ENCODE peak calls at places on chromosomes 13 and 19, in five cellular contexts. W, D, P, Q and N are unnamed samples.

GRCh38 chr13:73754727-73755292 is 379.4 kb downstream of the KLF12 start:
- DNase-seq in W (peak; percentile 67), P (peak; percentile 73), D (no peak), Q (peak; percentile 46), N (no peak)

GRCh38 chr19:16327911-16328823 is 3.5 kb downstream of the KLF2 start:
- DNase-seq in Q (peak; percentile 32), D (no peak), W (peak; percentile 93), P (peak; percentile 96), N (peak; percentile 85)

GRCh38 chr13:80337011-80337688 is 3.8 kb downstream of the SPRY2 start:
- DNase-seq in W (peak; percentile 30), D (no peak), Q (no peak), P (peak; percentile 12), N (no peak)

GRCh38 chr19:662962-663681 is at the start of gene RNF126:
- DNase-seq in W (peak; percentile 97), D (peak; percentile 97), P (peak; percentile 91), Q (peak; percentile 87), N (peak; percentile 98)

GRCh38 chr19:7855426-7856276 is 18.5 kb downstream of the PRR36 start:
- DNase-seq in Q (no peak), P (no peak), W (peak; percentile 29), D (no peak), N (no peak)

GRCh38 chr13:93244141-93244917 is 17.7 kb downstream of the GPC6 start:
- DNase-seq in P (peak; percentile 56), Q (no peak), W (peak; percentile 81), D (no peak), N (peak; percentile 75)

GRCh38 chr13:107295391-107296157 is 727.6 kb upstream of the ARGLU1 start:
- DNase-seq in Q (no peak), D (no peak), P (no peak), W (peak; percentile 28), N (no peak)

GRCh38 chr19:54470991-54471782 is 1.9 kb downstream of the CDC42EP5 start:
- DNase-seq in Q (no peak), P (no peak), D (no peak), W (peak; percentile 68), N (peak; percentile 59)

GRCh38 chr13:72405441-72405840 is 322.0 kb downstream of the MZT1 start:
- DNase-seq in W (no peak), D (no peak), Q (no peak), P (no peak), N (no peak)

GRCh38 chr19:56837492-56837891 is 3.0 kb downstream of the PEG3 start:
- DNase-seq in P (peak; percentile 67), W (peak; percentile 61), Q (no peak), D (peak; percentile 76), N (peak; percentile 92)

GRCh38 chr13:98835156-98835555 is 82.7 kb upstream of the SLC15A1 start:
- DNase-seq in W (no peak), D (no peak), P (no peak), Q (no peak), N (no peak)

GRCh38 chr13:81381560-81381959 is 1040.6 kb upstream of the SPRY2 start:
- DNase-seq in W (no peak), Q (no peak), P (no peak), D (no peak), N (no peak)

GRCh38 chr13:75643182-75643581 is 7.1 kb downstream of the LMO7 start:
- DNase-seq in D (no peak), W (no peak), P (no peak), Q (no peak), N (no peak)

GRCh38 chr19:35805518-35806102 is 7.0 kb downstream of the PRODH2 start:
- DNase-seq in Q (no peak), D (no peak), W (no peak), P (no peak), N (no peak)

GRCh38 chr13:79995334-79995733 is 345.6 kb downstream of the SPRY2 start:
- DNase-seq in W (peak; percentile 95), Q (no peak), P (peak; percentile 29), D (no peak), N (no peak)

GRCh38 chr19:46383846-46384245 is 29.5 kb downstream of the CCDC8 start:
- DNase-seq in D (no peak), W (no peak), Q (no peak), P (no peak), N (no peak)

GRCh38 chr19:42081584-42082258 is 5.8 kb downstream of the ZNF574 start:
- DNase-seq in D (no peak), P (peak; percentile 52), W (peak; percentile 76), Q (peak; percentile 82), N (no peak)

GRCh38 chr19:48554385-48555091 is 2.6 kb downstream of the SULT2B1 start:
- DNase-seq in W (no peak), P (no peak), D (no peak), Q (peak; percentile 97), N (no peak)

GRCh38 chr19:56611288-56611687 is 16.2 kb downstream of the ZNF71 start:
- DNase-seq in P (no peak), Q (no peak), W (no peak), D (no peak), N (peak; percentile 44)

GRCh38 chr13:36919206-36919832 is 719 bp downstream of the SMAD9 start:
- DNase-seq in D (no peak), P (peak; percentile 9), W (peak; percentile 74), Q (no peak), N (peak; percentile 71)

GRCh38 chr19:35365303-35365702 is 5.6 kb upstream of the GPR42 start:
- DNase-seq in W (no peak), Q (no peak), P (no peak), D (peak; percentile 6), N (no peak)

GRCh38 chr13:74289130-74289529 is 154.9 kb upstream of the KLF12 start:
- DNase-seq in P (no peak), Q (no peak), W (no peak), D (no peak), N (no peak)

GRCh38 chr19:2049741-2050348 is 1.2 kb downstream of the MKNK2 start:
- DNase-seq in Q (peak; percentile 76), P (peak; percentile 62), W (peak; percentile 77), D (peak; percentile 88), N (peak; percentile 82)

GRCh38 chr19:2053601-2054389 is 2.8 kb upstream of the MKNK2 start:
- DNase-seq in D (no peak), Q (no peak), P (peak; percentile 96), W (no peak), N (peak; percentile 77)

GRCh38 chr19:2050991-2051770 is at the start of gene MKNK2:
- DNase-seq in Q (peak; percentile 79), D (peak; percentile 94), P (peak; percentile 87), W (peak; percentile 96), N (peak; percentile 94)

GRCh38 chr19:2050349-2050990 is 574 bp downstream of the MKNK2 start:
- DNase-seq in W (peak; percentile 54), D (no peak), Q (no peak), P (no peak), N (no peak)

DNA sequence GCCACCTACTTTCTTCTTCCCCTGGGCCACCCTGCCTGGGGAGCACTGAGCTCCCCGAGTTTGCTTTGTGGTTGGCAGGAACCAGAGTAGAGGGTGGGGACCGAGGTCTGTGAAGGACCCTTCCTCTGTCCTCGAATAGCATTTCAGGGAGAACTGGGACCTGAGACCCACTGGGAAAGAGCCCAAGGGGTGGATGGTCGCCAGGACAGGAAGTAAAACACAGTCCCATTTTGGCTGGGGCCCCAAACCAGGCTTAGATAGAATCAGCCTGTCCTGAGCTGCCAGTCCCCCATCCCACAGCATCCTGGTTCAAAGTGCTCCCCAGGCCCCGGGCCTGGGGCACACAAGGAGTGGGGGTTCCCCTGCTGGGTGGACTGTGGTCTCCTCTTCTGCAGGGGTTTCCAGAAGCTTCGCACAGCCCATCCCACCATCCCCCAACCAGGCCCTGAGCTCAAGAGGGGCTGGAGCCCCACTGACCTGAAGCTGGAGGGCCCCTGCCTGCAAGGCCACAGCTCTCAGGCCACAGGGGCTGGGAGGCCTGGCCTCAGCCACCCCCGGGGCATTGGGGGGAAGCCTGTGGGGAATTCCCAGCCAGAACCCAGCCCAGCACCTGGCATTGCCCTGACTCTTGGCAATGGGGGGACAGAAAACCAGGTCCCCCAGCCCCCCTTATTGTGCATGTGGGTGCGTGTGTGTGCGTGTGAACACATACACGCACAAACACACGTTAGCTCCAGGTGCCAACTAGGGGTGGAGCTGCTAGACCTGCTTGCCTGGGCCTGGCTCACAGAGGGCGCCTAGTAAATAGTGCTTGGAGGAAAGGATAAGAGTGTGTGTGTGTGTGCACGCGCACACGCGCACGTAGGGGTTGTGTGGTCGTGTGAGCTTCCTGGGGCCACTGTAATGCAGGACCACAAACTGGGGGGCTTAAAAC is 994 bp upstream of the MKNK2 start:
- DNase-seq in W (no peak), P (peak; percentile 67), D (no peak), Q (no peak), N (no peak)
- H3K4me1 ChIP-seq in W (peaks cover 27% of the 10 kb centered on the region), P (peaks cover 28% of the 10 kb centered on the region), D (peaks cover 47% of the 10 kb centered on the region), Q (peaks cover 59% of the 10 kb centered on the region), N (peaks cover 4% of the 10 kb centered on the region)

DNA sequence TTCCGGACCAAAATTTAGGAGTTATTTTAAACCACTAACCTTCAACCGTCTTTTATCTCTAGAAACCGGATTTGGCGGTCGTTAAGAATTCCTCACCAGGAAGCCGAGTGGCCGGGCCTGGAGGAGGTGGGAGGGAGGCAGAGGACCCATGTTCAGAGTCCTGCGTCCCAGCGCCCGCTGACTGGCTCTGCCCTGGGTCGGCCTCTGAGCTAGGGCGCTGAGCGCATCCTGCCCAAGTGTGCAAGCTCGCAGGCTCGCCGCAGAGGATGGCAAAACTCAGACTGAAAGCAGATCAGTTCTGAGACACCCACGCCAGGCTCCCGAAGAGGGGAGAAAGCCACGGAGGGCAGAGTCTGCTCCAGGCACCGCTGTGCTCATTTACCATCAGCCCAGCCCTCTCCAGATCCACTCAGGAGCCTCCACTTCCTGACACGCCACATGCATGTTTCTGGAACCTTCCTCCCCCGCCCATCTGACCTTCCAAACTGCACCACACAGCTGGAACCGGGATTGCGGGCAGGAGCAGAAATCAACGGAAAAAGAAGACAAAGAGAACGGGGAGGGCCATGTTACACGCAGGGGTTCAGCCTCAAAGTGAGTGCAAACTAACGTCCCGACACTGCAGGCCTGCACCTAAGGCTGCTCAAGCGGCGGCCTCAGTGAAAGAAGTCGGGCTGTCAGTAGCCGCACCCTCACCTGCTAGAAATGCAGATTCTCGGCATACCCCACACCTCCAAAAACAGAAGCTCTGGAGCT is 8.2 kb downstream of the COL4A1 start:
- DNase-seq in W (no peak), P (peak; percentile 38), D (no peak), Q (no peak), N (peak; percentile 67)
- H3K27ac ChIP-seq in W (no peak overlapping the region), P (peak overlapping the region; percentile 43), D (peak overlapping the region; percentile 14), Q (no peak overlapping the region), N (peak overlapping the region; percentile 94)

DNA sequence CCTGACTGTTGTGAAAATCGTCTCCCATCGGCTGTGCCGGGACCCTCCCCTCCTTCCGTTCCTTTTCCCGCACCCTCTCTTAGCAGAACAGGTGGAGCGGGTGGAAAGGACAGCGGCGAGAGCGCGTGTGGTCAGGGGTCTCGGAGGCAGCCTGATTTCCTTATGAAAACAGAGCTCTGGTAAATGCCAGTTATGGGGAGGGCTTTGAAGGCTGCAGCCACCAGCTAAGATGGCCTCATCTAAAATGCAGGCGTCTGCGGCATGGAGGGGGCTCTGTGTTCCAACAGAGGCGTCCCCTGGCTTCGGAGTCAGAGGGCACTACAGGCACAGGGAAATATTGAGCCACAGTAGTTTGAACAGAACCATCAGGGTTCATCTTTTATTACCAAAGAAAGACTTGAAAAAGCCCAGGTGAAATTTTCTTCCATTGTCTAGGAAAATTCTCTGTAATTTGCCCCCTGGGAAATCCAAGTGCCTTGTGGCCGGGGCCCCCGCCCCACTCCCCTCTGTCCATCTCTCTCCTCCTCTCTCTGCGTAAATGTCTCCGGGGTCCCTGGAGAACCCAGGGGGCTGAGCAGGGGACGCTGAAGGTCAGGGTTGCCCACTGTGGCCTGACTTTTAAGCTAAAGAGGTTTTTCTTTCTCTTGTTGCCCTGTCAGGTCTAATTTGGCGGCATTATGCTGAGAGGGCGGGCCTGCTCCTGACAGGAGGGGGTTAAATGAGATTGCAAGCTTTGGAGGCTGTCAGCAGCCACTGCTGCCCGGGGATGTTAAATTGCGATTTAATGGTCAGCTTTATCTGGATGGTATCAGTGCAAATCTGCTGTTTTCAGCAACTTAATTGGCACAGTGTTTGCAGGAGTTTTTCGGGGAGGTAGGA is 93.5 kb upstream of the SOX1 start:
- DNase-seq in D (no peak), W (no peak), P (no peak), Q (no peak), N (peak; percentile 31)
- H3K4me3 ChIP-seq in D (no peak overlapping the region), W (no peak overlapping the region), P (no peak overlapping the region), Q (no peak overlapping the region), N (no peak overlapping the region)

GRCh38 chr19:49910179-49910578 is 13.5 kb upstream of the IL4I1 start:
- DNase-seq in Q (no peak), W (no peak), P (no peak), D (no peak), N (no peak)
- H3K4me1 ChIP-seq in Q (no peaks in the 10 kb centered on the region), W (no peaks in the 10 kb centered on the region), P (no peaks in the 10 kb centered on the region), D (no peaks in the 10 kb centered on the region), N (peaks cover 2% of the 10 kb centered on the region)